ENCODE peak calls at places on chromosomes 4 and X, in four cellular contexts. R is fibroblast of lung, P is PC-3, N is heart left ventricle. W is an unnamed sample.

GRCh38 chrX:63013549-63013948 is 337.6 kb downstream of the SPIN4 start:
- DNase-seq in R (no peak), P (no peak), N (no peak), W (no peak)

GRCh38 chr4:46844325-46844917 is 64.6 kb downstream of the COX7B2 start:
- DNase-seq in R (peak; percentile 61), P (peak; percentile 63), N (peak; percentile 11), W (peak; percentile 42)

GRCh38 chr4:3250438-3250955 is 1.5 kb downstream of the MSANTD1 start:
- DNase-seq in R (no peak), P (no peak), N (no peak), W (no peak)

GRCh38 chr4:187059031-187059430 is 335.4 kb upstream of the FAT1 start:
- DNase-seq in R (no peak), P (no peak), N (no peak), W (no peak)

GRCh38 chr4:94126669-94127068 is 81.0 kb upstream of the SMARCAD1 start:
- DNase-seq in R (peak; percentile 5), P (peak; percentile 14), N (no peak), W (no peak)

GRCh38 chr4:86117781-86118302 is 242.0 kb downstream of the MAPK10 start:
- DNase-seq in R (peak; percentile 84), P (peak; percentile 18), N (no peak), W (no peak)

GRCh38 chr4:102027961-102028360 is 237.4 kb downstream of the BANK1 start:
- DNase-seq in R (no peak), P (no peak), N (no peak), W (no peak)

GRCh38 chr4:155207534-155208257 is 740 bp upstream of the NPY2R start:
- DNase-seq in R (no peak), P (peak; percentile 64), N (no peak), W (no peak)

GRCh38 chr4:174218127-174218790 is 65.2 kb downstream of the FBXO8 start:
- DNase-seq in R (peak; percentile 27), P (no peak), N (no peak), W (no peak)

GRCh38 chr4:87677731-87678130 is 27.7 kb downstream of the DMP1 start:
- DNase-seq in R (no peak), P (no peak), N (peak; percentile 60), W (peak; percentile 62)

GRCh38 chr4:25021206-25021605 is 9.5 kb downstream of the LGI2 start:
- DNase-seq in R (peak; percentile 8), P (no peak), N (no peak), W (no peak)

GRCh38 chr4:68865178-68865638 is 49.4 kb downstream of the UGT2B10 start:
- DNase-seq in R (no peak), P (peak; percentile 80), N (no peak), W (no peak)

GRCh38 chr4:145821771-145822170 is 116.9 kb downstream of the ZNF827 start:
- DNase-seq in R (no peak), P (no peak), N (no peak), W (no peak)

GRCh38 chr4:119035941-119036737 is 99.5 kb upstream of the MYOZ2 start:
- DNase-seq in R (no peak), P (peak; percentile 15), N (no peak), W (no peak)

GRCh38 chr4:70666369-70666768 is at the start of gene JCHAIN:
- DNase-seq in R (peak; percentile 20), P (peak; percentile 23), N (no peak), W (no peak)

GRCh38 chr4:188005561-188005960 is 10.0 kb downstream of the ZFP42 start:
- DNase-seq in R (no peak), P (no peak), N (no peak), W (no peak)

GRCh38 chr4:146076081-146076480 is 99.4 kb upstream of the LSM6 start:
- DNase-seq in R (no peak), P (no peak), N (no peak), W (no peak)

GRCh38 chr4:123350191-123350544 is 46.4 kb upstream of the SPRY1 start:
- DNase-seq in R (no peak), P (peak; percentile 25), N (no peak), W (no peak)

GRCh38 chrX:134484039-134484438 is 24.1 kb downstream of the HPRT1 start:
- DNase-seq in R (peak; percentile 74), P (peak; percentile 81), N (no peak), W (no peak)

GRCh38 chrX:39896951-39897740 is 200.6 kb downstream of the BCOR start:
- DNase-seq in R (peak; percentile 67), P (peak; percentile 72), N (no peak), W (peak; percentile 20)

GRCh38 chr4:88008624-88009235 is 1.3 kb downstream of the PKD2 start:
- DNase-seq in R (peak; percentile 24), P (peak; percentile 4), N (no peak), W (no peak)

GRCh38 chr4:70269674-70270073 is 27.3 kb downstream of the CSN3 start:
- DNase-seq in R (peak; percentile 58), P (peak; percentile 50), N (no peak), W (no peak)

GRCh38 chr4:182809417-182810102 is 107.6 kb downstream of the DCTD start:
- DNase-seq in R (no peak), P (peak; percentile 47), N (no peak), W (no peak)

GRCh38 chrX:45479196-45479834 is 278.6 kb upstream of the DIPK2B start:
- DNase-seq in R (peak; percentile 92), P (peak; percentile 88), N (no peak), W (no peak)

GRCh38 chr4:2364654-2365053 is 53.8 kb downstream of the ZFYVE28 start:
- DNase-seq in R (peak; percentile 51), P (peak; percentile 47), N (peak; percentile 24), W (peak; percentile 24)

GRCh38 chr4:179671609-179672008 is 2229.4 kb upstream of the AGA start:
- DNase-seq in R (peak; percentile 6), P (no peak), N (no peak), W (no peak)

GRCh38 chr4:18401435-18401834 is 379.9 kb upstream of the LCORL start:
- DNase-seq in R (no peak), P (no peak), N (no peak), W (no peak)

GRCh38 chr4:88075336-88075735 is 67.9 kb downstream of the PKD2 start:
- DNase-seq in R (no peak), P (no peak), N (no peak), W (no peak)

GRCh38 chr4:8848507-8849265 is 23.0 kb downstream of the HMX1 start:
- DNase-seq in R (no peak), P (no peak), N (no peak), W (no peak)

GRCh38 chr4:28686618-28687017 is 1826.0 kb downstream of the STIM2 start:
- DNase-seq in R (peak; percentile 6), P (peak; percentile 60), N (peak; percentile 11), W (peak; percentile 7)

GRCh38 chr4:114284629-114285028 is 305.2 kb upstream of the ARSJ start:
- DNase-seq in R (no peak), P (no peak), N (no peak), W (no peak)

GRCh38 chr4:114281561-114281960 is 302.1 kb upstream of the ARSJ start:
- DNase-seq in R (peak; percentile 71), P (no peak), N (no peak), W (no peak)

GRCh38 chr4:114282937-114283336 is 303.5 kb upstream of the ARSJ start:
- DNase-seq in R (no peak), P (no peak), N (no peak), W (no peak)

GRCh38 chr4:114277690-114278089 is 298.2 kb upstream of the ARSJ start:
- DNase-seq in R (no peak), P (no peak), N (no peak), W (no peak)

DNA sequence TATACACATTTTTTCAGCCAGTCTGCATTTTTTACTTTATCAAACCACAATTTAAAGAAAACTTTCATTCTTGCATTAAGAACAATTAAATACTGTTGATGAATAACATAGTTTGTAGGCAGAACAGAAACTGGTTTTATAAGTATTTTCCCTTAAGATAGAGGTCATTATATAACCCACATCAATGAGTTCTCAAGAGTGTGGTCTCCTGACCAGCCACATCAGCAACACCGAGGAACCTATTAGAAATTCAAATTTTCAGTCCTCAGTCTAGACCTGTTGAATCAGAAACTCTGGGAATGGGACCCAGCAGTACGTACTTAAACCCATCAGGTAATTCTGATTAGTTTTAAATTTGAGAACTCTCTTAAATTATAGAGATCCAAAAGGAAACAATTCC is 299.6 kb upstream of the ARSJ start:
- DNase-seq in R (no peak), P (no peak), N (no peak), W (no peak)
- H3K27ac ChIP-seq in R (no peak overlapping the region), P (no peak overlapping the region), N (no peak overlapping the region), W (no peak overlapping the region)

GRCh38 chr4:42750091-42750490 is 93.2 kb upstream of the ATP8A1 start:
- DNase-seq in R (no peak), P (peak; percentile 31), N (peak; percentile 11), W (peak; percentile 16)
- TF ChIP-seq CTCF in R (no peak), P (peak; percentile 36), N (peak; percentile 47), W (peak; percentile 62)

GRCh38 chrX:13661735-13662536 is 9.0 kb downstream of the TCEANC start:
- DNase-seq in R (no peak), P (no peak), N (no peak), W (no peak)
- H3K27ac ChIP-seq in R (no peak overlapping the region), P (no peak overlapping the region), N (peak overlapping the region; percentile 58), W (no peak overlapping the region)

DNA sequence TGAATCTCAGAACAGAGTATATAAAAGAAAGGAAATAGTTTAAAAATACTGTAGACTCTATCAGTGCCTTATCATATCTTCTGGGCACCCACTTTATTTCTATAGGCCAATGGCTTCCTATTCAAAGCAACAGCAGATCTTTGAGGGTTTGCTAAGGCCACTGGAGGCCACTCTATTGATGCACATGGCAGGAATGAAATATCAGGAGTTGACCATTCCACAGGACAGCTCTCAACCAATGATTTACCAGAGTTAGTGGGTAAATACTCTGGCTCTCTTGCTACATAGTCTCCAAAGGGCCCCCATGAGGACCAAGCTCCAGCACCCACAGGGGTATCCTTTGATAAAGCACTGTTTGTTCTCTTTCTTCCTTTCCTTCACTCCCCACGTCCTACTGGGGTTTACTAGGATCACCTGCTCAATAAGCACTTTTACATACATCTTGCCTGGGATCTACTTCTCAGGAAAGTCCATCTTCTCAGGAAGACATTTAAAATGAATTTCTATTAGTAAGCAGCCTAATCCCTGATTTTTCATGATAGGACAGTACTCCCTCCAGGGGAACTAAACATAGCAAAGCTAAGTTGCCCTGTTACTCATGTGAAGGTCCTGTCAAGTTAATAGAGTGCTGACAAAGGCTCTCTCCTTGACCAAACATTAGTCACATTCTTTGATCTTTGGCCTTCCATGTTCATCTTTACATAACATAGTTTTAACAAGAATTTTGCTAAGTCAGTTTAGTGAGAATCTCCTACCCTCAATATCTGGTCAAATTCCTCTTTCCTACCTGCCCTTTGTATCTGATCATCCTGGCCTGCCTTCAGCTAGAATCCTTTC is 459.7 kb downstream of the GRXCR1 start:
- DNase-seq in R (no peak), P (peak; percentile 71), N (no peak), W (no peak)
- TF ChIP-seq CTCF in R (no peak), P (no peak), N (no peak), W (no peak)

GRCh38 chrX:14359316-14359715 is 170.0 kb upstream of the GLRA2 start:
- DNase-seq in R (no peak), P (peak; percentile 51), N (no peak), W (no peak)

GRCh38 chrX:14359727-14360126 is 169.6 kb upstream of the GLRA2 start:
- DNase-seq in R (no peak), P (no peak), N (no peak), W (no peak)

GRCh38 chrX:14362731-14363130 is 166.6 kb upstream of the GLRA2 start:
- DNase-seq in R (peak; percentile 4), P (peak; percentile 13), N (no peak), W (no peak)

GRCh38 chrX:14363719-14364118 is 165.6 kb upstream of the GLRA2 start:
- DNase-seq in R (no peak), P (peak; percentile 8), N (no peak), W (no peak)

GRCh38 chrX:14361430-14361829 is 167.9 kb upstream of the GLRA2 start:
- DNase-seq in R (no peak), P (no peak), N (no peak), W (no peak)
- H3K27ac ChIP-seq in R (no peak overlapping the region), P (no peak overlapping the region), N (no peak overlapping the region), W (no peak overlapping the region)

W was measured in heart right ventricle.